ENCODE peak calls at places on chromosomes 3 and 15, in ten cellular contexts. S, J, Z, B, I, H, X, A, W and G are unnamed samples. For H3K36me3, the result is how much of the 10 kb centered on the place peaks cover.

GRCh38 chr3:53068176-53068575 is 22.3 kb upstream of the SFMBT1 start:
- DNase-seq in J (no peak), X (no peak), B (no peak), S (no peak), W (no peak), Z (no peak), I (no peak), H (no peak), A (no peak), G (peak)

GRCh38 chr3:183581496-183582155 is 26.1 kb upstream of the KLHL6 start:
- DNase-seq in J (no peak), X (no peak), B (no peak), Z (no peak), A (no peak), H (no peak), W (no peak), S (no peak), I (no peak), G (no peak)

GRCh38 chr3:149784064-149784704 is 8.2 kb downstream of the ANKUB1 start:
- DNase-seq in X (no peak), S (peak), J (peak), H (no peak), W (no peak), A (no peak), I (no peak), B (no peak), Z (no peak), G (no peak)

GRCh38 chr15:92656089-92656488 is 514 bp upstream of the FAM174B start:
- DNase-seq in B (no peak), W (no peak), S (no peak), H (no peak), X (no peak), Z (no peak), I (no peak), A (no peak), J (no peak), G (no peak)

GRCh38 chr3:101780661-101781060 is 1.6 kb downstream of the NXPE3 start:
- DNase-seq in X (no peak), J (peak), A (peak), I (no peak), B (no peak), Z (no peak), W (peak), S (peak), H (no peak), G (peak)

GRCh38 chr3:34504755-34505154 is 706.3 kb downstream of the PDCD6IP start:
- DNase-seq in I (no peak), Z (no peak), W (no peak), A (no peak), H (no peak), B (no peak), J (no peak), S (no peak), X (no peak), G (no peak)

GRCh38 chr3:113626513-113627371 is 69.7 kb downstream of the USF3 start:
- DNase-seq in X (peak), S (peak), I (no peak), Z (peak), A (peak), W (no peak), J (peak), H (no peak), B (no peak), G (peak)

GRCh38 chr3:38117748-38118420 is 19.0 kb downstream of the ACAA1 start:
- DNase-seq in S (peak), W (no peak), J (peak), A (peak), X (peak), B (peak), I (peak), H (peak), Z (peak), G (peak)

GRCh38 chr15:71386448-71387236 is 271.4 kb downstream of the THSD4 start:
- DNase-seq in H (no peak), B (no peak), I (no peak), W (no peak), S (peak), J (no peak), A (peak), X (no peak), Z (no peak), G (no peak)

GRCh38 chr3:84943379-84943778 is 15.4 kb upstream of the CADM2 start:
- DNase-seq in W (no peak), J (no peak), A (no peak), Z (no peak), I (no peak), S (peak), B (no peak), H (no peak), X (no peak), G (no peak)

GRCh38 chr3:10371789-10372188 is 50.9 kb upstream of the SEC13 start:
- DNase-seq in J (no peak), W (no peak), I (no peak), S (no peak), B (no peak), X (no peak), H (no peak), Z (no peak), A (no peak), G (no peak)

GRCh38 chr3:112650472-112650871 is 9.5 kb upstream of the CCDC80 start:
- DNase-seq in Z (no peak), S (no peak), B (no peak), A (no peak), W (no peak), I (no peak), H (no peak), X (no peak), J (peak), G (no peak)

GRCh38 chr3:31361391-31362273 is 171.1 kb upstream of the STT3B start:
- DNase-seq in X (no peak), I (no peak), S (peak), W (peak), J (peak), H (no peak), A (no peak), B (no peak), Z (no peak), G (no peak)

GRCh38 chr3:194203482-194204035 is 67.6 kb downstream of the HES1 start:
- DNase-seq in H (no peak), A (no peak), Z (no peak), I (no peak), B (no peak), J (no peak), X (no peak), W (no peak), S (no peak), G (no peak)

GRCh38 chr15:46151786-46152185 is 517.0 kb downstream of the SQOR start:
- DNase-seq in A (no peak), W (no peak), S (peak), X (no peak), B (no peak), I (no peak), H (no peak), J (no peak), Z (no peak), G (no peak)

GRCh38 chr3:141323936-141324704 is 44.2 kb upstream of the ZBTB38 start:
- DNase-seq in H (no peak), B (no peak), S (no peak), Z (no peak), J (no peak), A (no peak), X (no peak), I (no peak), W (no peak), G (no peak)

GRCh38 chr15:89768071-89768500 is 8.0 kb upstream of the MESP2 start:
- DNase-seq in A (peak), X (no peak), W (peak), H (no peak), I (no peak), Z (peak), B (peak), J (no peak), S (no peak), G (no peak)

GRCh38 chr3:20073683-20074082 is 33.4 kb downstream of the KAT2B start:
- DNase-seq in Z (no peak), I (no peak), H (no peak), J (no peak), B (no peak), A (no peak), X (no peak), W (no peak), S (no peak), G (no peak)

GRCh38 chr3:195823286-195823685 is 11.6 kb upstream of the MUC4 start:
- DNase-seq in J (peak), W (no peak), Z (peak), S (no peak), A (no peak), X (no peak), I (peak), B (no peak), H (no peak), G (no peak)

GRCh38 chr3:196016485-196016884 is 65.4 kb downstream of the TFRC start:
- DNase-seq in A (no peak), W (peak), S (peak), I (no peak), J (peak), X (no peak), Z (no peak), B (no peak), H (no peak), G (no peak)

GRCh38 chr15:39021341-39021740 is 456.7 kb upstream of the RASGRP1 start:
- DNase-seq in W (no peak), B (no peak), Z (no peak), J (no peak), X (no peak), H (no peak), S (no peak), I (no peak), A (no peak), G (no peak)

DNA sequence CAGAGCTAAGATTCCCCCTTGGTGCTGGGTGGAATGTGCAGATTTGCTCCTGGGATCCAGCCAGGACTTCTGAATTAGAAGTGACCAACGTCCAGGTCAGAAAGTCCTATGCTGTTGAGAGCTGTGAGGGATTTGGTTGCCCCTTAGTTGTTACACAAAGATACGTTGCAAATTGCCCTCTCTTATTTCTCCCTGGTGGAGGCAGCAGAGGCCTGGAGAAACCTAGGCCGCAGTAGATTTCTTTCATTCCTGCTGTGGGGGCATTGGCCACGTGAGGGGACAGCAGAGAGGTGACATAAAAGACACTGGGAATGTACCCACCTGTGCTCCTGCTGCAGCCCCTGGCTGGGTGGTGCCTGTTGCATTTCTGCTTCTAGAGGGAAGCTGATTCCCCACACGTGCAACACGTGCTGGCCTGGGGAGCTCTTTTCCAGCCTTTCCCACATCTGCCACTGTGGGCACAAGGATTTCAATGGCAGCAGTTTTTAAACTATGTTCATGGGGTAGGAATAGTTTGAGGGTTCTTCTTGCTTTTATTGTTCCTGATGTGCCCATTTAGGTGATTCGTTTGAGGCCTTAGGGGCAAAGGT is 65.7 kb downstream of the SYNM start:
- DNase-seq in B (no peak), I (no peak), S (no peak), H (no peak), X (no peak), A (no peak), J (no peak), W (no peak), Z (no peak), G (no peak)
- TF ChIP-seq CTCF in B (no peak), I (no peak), S (no peak), H (peak), X (peak), A (no peak), J (no peak), W (no peak), Z (no peak), G (no peak)

GRCh38 chr3:49725906-49726681 is 2.3 kb upstream of the GMPPB start:
- DNase-seq in A (no peak), W (no peak), S (no peak), J (no peak), I (no peak), X (peak), B (no peak), H (peak), Z (peak), G (no peak)
- H3K36me3 ChIP-seq in A (half or more), W (under half), S (under half), J (under half), I (half or more), X (half or more), B (under half), H (under half), Z (under half), G (under half)

GRCh38 chr3:16864610-16865313 is 20.0 kb upstream of the PLCL2 start:
- DNase-seq in W (peak), H (no peak), A (no peak), J (peak), Z (no peak), X (no peak), I (no peak), S (peak), B (no peak), G (no peak)

GRCh38 chr3:16868513-16868912 is 16.2 kb upstream of the PLCL2 start:
- DNase-seq in X (no peak), A (no peak), W (no peak), S (no peak), I (no peak), B (no peak), H (no peak), Z (no peak), J (no peak), G (no peak)

GRCh38 chr3:16861432-16861831 is 23.3 kb upstream of the PLCL2 start:
- DNase-seq in A (no peak), S (no peak), H (no peak), B (no peak), W (no peak), Z (no peak), J (no peak), I (no peak), X (no peak), G (no peak)

GRCh38 chr3:16866447-16867025 is 18.2 kb upstream of the PLCL2 start:
- DNase-seq in J (peak), W (no peak), B (no peak), Z (no peak), A (peak), I (no peak), H (no peak), X (no peak), S (peak), G (no peak)

DNA sequence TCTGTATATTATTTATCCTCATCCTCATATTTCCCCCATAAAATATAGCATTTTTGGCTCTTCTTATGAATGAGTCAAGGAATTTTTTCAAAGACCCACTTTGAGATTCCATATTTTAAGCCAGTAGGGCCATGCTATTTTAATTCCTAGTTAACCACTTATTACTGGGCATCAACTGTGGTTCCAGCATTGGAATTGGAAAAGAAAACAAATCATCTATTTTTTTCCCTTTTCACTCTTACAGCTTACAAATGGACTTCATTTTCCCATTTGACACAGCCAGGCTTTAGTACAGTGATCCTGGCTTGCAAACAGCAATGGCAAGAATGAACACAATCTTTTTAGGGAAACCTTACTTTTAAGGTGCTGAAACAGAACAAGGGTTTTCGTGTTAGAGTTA is 19.4 kb upstream of the PLCL2 start:
- DNase-seq in Z (no peak), H (no peak), B (no peak), S (peak), A (no peak), X (no peak), W (no peak), I (no peak), J (peak), G (no peak)
- H3K4me3 ChIP-seq in Z (no peak), H (no peak), B (no peak), S (peak), A (no peak), X (no peak), W (no peak), I (no peak), J (no peak), G (no peak)

DNA sequence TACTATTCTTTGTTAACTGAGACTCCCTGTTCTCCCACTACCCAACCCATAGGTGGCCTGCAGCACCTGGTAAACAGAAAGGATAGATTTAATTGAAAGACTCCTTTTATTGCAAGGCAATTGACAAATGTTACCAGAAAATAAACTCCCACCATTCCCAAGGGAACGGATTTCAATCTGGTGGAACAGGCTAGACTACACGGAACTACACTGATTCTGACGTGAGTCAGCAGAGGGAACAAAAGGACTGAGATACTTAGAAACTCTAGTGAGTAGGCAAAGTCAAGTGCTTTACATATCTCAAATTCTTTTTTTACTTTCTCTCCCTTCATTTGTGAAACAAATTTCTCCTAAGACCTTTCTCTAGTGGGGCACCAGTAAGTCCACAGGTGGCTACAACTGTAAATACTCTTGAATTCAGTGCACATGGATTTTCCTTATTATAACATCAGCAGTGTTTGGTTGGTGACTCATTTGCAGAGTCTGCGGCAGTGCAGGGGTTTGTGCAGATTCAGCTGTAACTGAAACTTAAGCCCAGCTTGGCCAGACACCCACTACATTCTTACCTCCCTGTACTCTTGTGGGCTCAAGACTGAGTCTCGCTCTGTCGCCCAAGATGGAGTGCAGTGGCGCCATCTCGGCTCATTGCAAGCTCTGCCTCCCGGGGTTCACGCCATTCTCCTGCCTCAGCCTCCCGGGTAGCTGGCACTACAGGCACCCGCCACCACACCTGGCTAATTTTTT is 34.3 kb upstream of the PLSCR2 start:
- DNase-seq in W (peak), S (peak), X (no peak), J (peak), B (peak), Z (peak), I (no peak), H (peak), A (no peak), G (no peak)
- TF ChIP-seq CTCF in W (no peak), S (peak), X (no peak), J (no peak), B (no peak), Z (no peak), I (no peak), H (no peak), A (no peak), G (no peak)

GRCh38 chr3:15029625-15030024 is 35.5 kb downstream of the MRPS25 start:
- DNase-seq in H (no peak), Z (no peak), A (no peak), X (no peak), I (no peak), S (no peak), B (no peak), J (no peak), W (no peak), G (no peak)
- H3K36me3 ChIP-seq in H (half or more), Z (under half), A (half or more), X (half or more), I (half or more), S (under half), B (under half), J (under half), W (under half), G (under half)

GRCh38 chr15:101092186-101092866 is 159.5 kb downstream of the CHSY1 start:
- DNase-seq in S (no peak), Z (no peak), J (peak), I (no peak), H (no peak), X (no peak), A (peak), W (no peak), B (no peak), G (no peak)
- H3K4me3 ChIP-seq in S (no peak), Z (no peak), J (no peak), I (no peak), H (no peak), X (no peak), A (no peak), W (no peak), B (no peak), G (no peak)

GRCh38 chr3:81218023-81218422 is 543.4 kb downstream of the GBE1 start:
- DNase-seq in J (peak), Z (no peak), I (no peak), X (no peak), A (no peak), H (no peak), S (peak), W (no peak), B (no peak), G (no peak)
- TF ChIP-seq CTCF in J (peak), Z (no peak), I (peak), X (no peak), A (peak), H (no peak), S (peak), W (peak), B (no peak), G (no peak)

GRCh38 chr15:77047013-77047412 is 23.9 kb downstream of the TSPAN3 start:
- DNase-seq in B (no peak), W (no peak), S (no peak), Z (no peak), X (no peak), A (no peak), J (no peak), I (no peak), H (no peak), G (no peak)
- H3K36me3 ChIP-seq in B (under half), W (under half), S (under half), Z (under half), X (under half), A (under half), J (under half), I (half or more), H (under half), G (under half)

DNA sequence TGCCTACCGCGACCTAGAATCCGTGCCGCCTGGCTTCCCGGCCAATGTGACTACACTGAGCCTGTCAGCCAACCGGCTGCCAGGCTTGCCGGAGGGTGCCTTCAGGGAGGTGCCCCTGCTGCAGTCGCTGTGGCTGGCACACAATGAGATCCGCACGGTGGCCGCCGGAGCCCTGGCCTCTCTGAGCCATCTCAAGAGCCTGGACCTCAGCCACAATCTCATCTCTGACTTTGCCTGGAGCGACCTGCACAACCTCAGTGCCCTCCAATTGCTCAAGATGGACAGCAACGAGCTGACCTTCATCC is 1.4 kb downstream of the ISLR start:
- DNase-seq in J (no peak), I (peak), X (no peak), H (peak), B (no peak), Z (no peak), S (no peak), A (no peak), W (no peak), G (no peak)
- H3K4me3 ChIP-seq in J (no peak), I (peak), X (peak), H (peak), B (no peak), Z (no peak), S (no peak), A (no peak), W (peak), G (peak)